ENCODE peak calls at places on chromosomes 5 and 9, in seven cellular contexts. S, I, V, Y, X, E and J are unnamed samples.

GRCh38 chr5:163757344-163757743 is 251.9 kb downstream of the MAT2B start:
- DNase-seq in S (peak), I (no peak), V (no peak), Y (no peak), X (no peak), E (no peak), J (no peak)

GRCh38 chr5:176583076-176583475 is 26.9 kb downstream of the GPRIN1 start:
- DNase-seq in S (no peak), I (no peak), V (no peak), Y (no peak), X (no peak), E (no peak), J (no peak)

GRCh38 chr5:172490739-172491461 is 36.6 kb upstream of the SH3PXD2B start:
- DNase-seq in S (no peak), I (no peak), V (no peak), Y (peak), X (no peak), E (no peak), J (no peak)

GRCh38 chr9:14349141-14349817 is 35.3 kb upstream of the NFIB start:
- DNase-seq in S (no peak), I (no peak), V (no peak), Y (no peak), X (no peak), E (no peak), J (no peak)

GRCh38 chr5:172648008-172648359 is 6.9 kb downstream of the NEURL1B start:
- DNase-seq in S (no peak), I (no peak), V (no peak), Y (no peak), X (no peak), E (no peak), J (no peak)

GRCh38 chr5:139641116-139642080 is 6.8 kb upstream of the CXXC5 start:
- DNase-seq in S (no peak), I (no peak), V (no peak), Y (peak), X (no peak), E (no peak), J (no peak)

GRCh38 chr5:127330116-127330515 is 39.5 kb downstream of the MEGF10 start:
- DNase-seq in S (no peak), I (peak), V (no peak), Y (no peak), X (no peak), E (no peak), J (no peak)

GRCh38 chr5:127960126-127960744 is 123.3 kb upstream of the SLC12A2 start:
- DNase-seq in S (no peak), I (no peak), V (no peak), Y (no peak), X (no peak), E (no peak), J (peak)